ENCODE peak calls at places on chromosomes 16 and 17, in nine cellular contexts. T is T-helper 2 cell, W is skeletal muscle cell, F is heart right ventricle, Q is NCI-H345, R is foreskin fibroblast, A is sigmoid colon, L is GM19239, I is A549. V is an unnamed sample.

GRCh38 chr16:80029381-80029630 is 428.8 kb upstream of the MAF start:
- DNase-seq in T (no peak), W (no peak), F (no peak), Q (no peak), R (no peak), A (no peak), L (no peak), I (no peak), V (no peak)

GRCh38 chr16:56513972-56514371 is 5.9 kb downstream of the BBS2 start:
- DNase-seq in T (no peak), W (peak), F (no peak), Q (peak), R (peak), A (no peak), L (no peak), I (peak), V (no peak)

GRCh38 chr17:19771971-19772630 is 24.0 kb upstream of the ALDH3A1 start:
- DNase-seq in T (no peak), W (no peak), F (no peak), Q (no peak), R (no peak), A (no peak), L (no peak), I (no peak), V (no peak)

GRCh38 chr16:67650023-67650422 is 5.1 kb downstream of the CARMIL2 start:
- DNase-seq in T (no peak), W (no peak), F (no peak), Q (no peak), R (no peak), A (no peak), L (no peak), I (no peak), V (no peak)

GRCh38 chr16:55965099-55965498 is 89.9 kb upstream of the CES5A start:
- DNase-seq in T (no peak), W (no peak), F (no peak), Q (no peak), R (no peak), A (no peak), L (no peak), I (no peak), V (no peak)

GRCh38 chr16:4750896-4751295 is 16.1 kb downstream of the ZNF500 start:
- DNase-seq in T (no peak), W (no peak), F (no peak), Q (no peak), R (no peak), A (no peak), L (no peak), I (no peak), V (no peak)

GRCh38 chr17:19752216-19753048 is 4.3 kb upstream of the ALDH3A1 start:
- DNase-seq in T (no peak), W (no peak), F (no peak), Q (no peak), R (no peak), A (peak), L (no peak), I (peak), V (no peak)

GRCh38 chr16:51374346-51374745 is 223.3 kb upstream of the SALL1 start:
- DNase-seq in T (no peak), W (peak), F (no peak), Q (no peak), R (peak), A (no peak), L (no peak), I (peak), V (no peak)

GRCh38 chr16:66619534-66620418 is 15.3 kb downstream of the CMTM3 start:
- DNase-seq in T (no peak), W (peak), F (no peak), Q (no peak), R (peak), A (no peak), L (no peak), I (no peak), V (no peak)

GRCh38 chr17:42543190-42544079 is 7.4 kb downstream of the NAGLU start:
- DNase-seq in T (no peak), W (no peak), F (no peak), Q (no peak), R (no peak), A (no peak), L (no peak), I (no peak), V (no peak)

GRCh38 chr16:57541754-57542435 is 548 bp upstream of the ADGRG5 start:
- DNase-seq in T (no peak), W (no peak), F (no peak), Q (no peak), R (no peak), A (no peak), L (no peak), I (no peak), V (no peak)

GRCh38 chr17:81193470-81194224 is 27.6 kb upstream of the AATK start:
- DNase-seq in T (no peak), W (no peak), F (no peak), Q (no peak), R (no peak), A (no peak), L (no peak), I (no peak), V (no peak)

GRCh38 chr17:76371656-76372628 is 12.5 kb upstream of the SPHK1 start:
- DNase-seq in T (no peak), W (peak), F (peak), Q (no peak), R (peak), A (no peak), L (no peak), I (peak), V (no peak)

GRCh38 chr16:21158208-21159110 is at the start of gene LDAF1:
- DNase-seq in T (peak), W (peak), F (peak), Q (peak), R (peak), A (peak), L (peak), I (peak), V (peak)

GRCh38 chr17:80605326-80606066 is 60.9 kb downstream of the RPTOR start:
- DNase-seq in T (no peak), W (no peak), F (no peak), Q (no peak), R (peak), A (no peak), L (peak), I (peak), V (no peak)

V was measured in D721Med.